ENCODE peak calls at places on chromosomes 2 and 18, in eight cellular contexts. X is GM23248, R is hepatocyte, Z is PC-9, J is neuronal stem cell, N is IMR-90, E is SK-N-SH, W is HCT116. D is an unnamed sample.

GRCh38 chr2:145095641-145096435 is 575.9 kb upstream of the ZEB2 start:
- DNase-seq in X (peak; percentile 83), R (no peak), Z (no peak), J (no peak), N (peak; percentile 93), E (no peak), W (no peak), D (no peak)

GRCh38 chr18:72652990-72653593 is 109.0 kb upstream of the CBLN2 start:
- DNase-seq in X (peak; percentile 20), R (peak; percentile 70), Z (peak; percentile 48), J (peak; percentile 50), N (no peak), E (peak; percentile 61), W (no peak), D (peak; percentile 25)

GRCh38 chr2:210461401-210461800 is 15.2 kb downstream of the LANCL1 start:
- DNase-seq in X (no peak), R (no peak), Z (no peak), J (no peak), N (no peak), E (no peak), W (no peak), D (peak; percentile 64)

GRCh38 chr2:201638331-201638730 is 5.0 kb downstream of the TMEM237 start:
- DNase-seq in X (no peak), R (no peak), Z (no peak), J (no peak), N (peak; percentile 41), E (no peak), W (no peak), D (no peak)

GRCh38 chr2:16508061-16508851 is 157.4 kb downstream of the CYRIA start:
- DNase-seq in X (peak; percentile 52), R (peak; percentile 84), Z (no peak), J (peak; percentile 69), N (no peak), E (peak; percentile 96), W (no peak), D (no peak)

GRCh38 chr2:103809390-103809789 is 1044.5 kb upstream of the POU3F3 start:
- DNase-seq in X (no peak), R (no peak), Z (no peak), J (no peak), N (no peak), E (no peak), W (no peak), D (no peak)

GRCh38 chr2:76731157-76731556 is 791.0 kb downstream of the LRRTM4 start:
- DNase-seq in X (no peak), R (no peak), Z (no peak), J (no peak), N (no peak), E (no peak), W (no peak), D (no peak)

GRCh38 chr2:140654565-140654964 is 1476.3 kb downstream of the LRP1B start:
- DNase-seq in X (no peak), R (no peak), Z (no peak), J (no peak), N (peak; percentile 30), E (peak; percentile 29), W (no peak), D (no peak)

GRCh38 chr2:210009106-210009505 is 6.7 kb downstream of the RPE start:
- DNase-seq in X (no peak), R (no peak), Z (no peak), J (no peak), N (no peak), E (no peak), W (no peak), D (no peak)

GRCh38 chr18:79393181-79393598 is 2.5 kb upstream of the NFATC1 start:
- DNase-seq in X (peak; percentile 79), R (no peak), Z (no peak), J (no peak), N (no peak), E (no peak), W (no peak), D (peak; percentile 36)

GRCh38 chr2:3595985-3596384 is 1.1 kb downstream of the COLEC11 start:
- DNase-seq in X (no peak), R (no peak), Z (no peak), J (no peak), N (no peak), E (peak; percentile 55), W (no peak), D (no peak)

GRCh38 chr2:70767094-70767698 is 804 bp downstream of the ADD2 start:
- DNase-seq in X (no peak), R (peak; percentile 12), Z (no peak), J (no peak), N (no peak), E (peak; percentile 85), W (no peak), D (no peak)

GRCh38 chr2:203623104-203623503 is 83.3 kb upstream of the CD28 start:
- DNase-seq in X (peak; percentile 97), R (peak; percentile 58), Z (peak; percentile 52), J (no peak), N (peak; percentile 98), E (no peak), W (no peak), D (no peak)

GRCh38 chr2:75523313-75524275 is 37.1 kb downstream of the EVA1A start:
- DNase-seq in X (peak; percentile 62), R (peak; percentile 63), Z (peak; percentile 99), J (no peak), N (peak; percentile 89), E (no peak), W (peak; percentile 78), D (no peak)

GRCh38 chr2:27891063-27891819 is 712 bp downstream of the BABAM2 start:
- DNase-seq in X (peak; percentile 85), R (peak; percentile 88), Z (peak; percentile 47), J (peak; percentile 54), N (peak; percentile 83), E (peak; percentile 88), W (peak; percentile 78), D (peak; percentile 71)

GRCh38 chr2:231554748-231555545 is 24.7 kb upstream of the NMUR1 start:
- DNase-seq in X (peak; percentile 45), R (peak; percentile 41), Z (no peak), J (no peak), N (peak; percentile 50), E (no peak), W (no peak), D (no peak)

GRCh38 chr2:122955761-122956160 is 1069.3 kb upstream of the CNTNAP5 start:
- DNase-seq in X (no peak), R (peak; percentile 3), Z (no peak), J (no peak), N (no peak), E (no peak), W (no peak), D (no peak)

GRCh38 chr2:27027211-27027651 is 5.5 kb upstream of the TMEM214 start:
- DNase-seq in X (no peak), R (no peak), Z (no peak), J (no peak), N (no peak), E (no peak), W (no peak), D (no peak)

GRCh38 chr2:46690825-46691224 is 211.5 kb downstream of the TMEM247 start:
- DNase-seq in X (peak; percentile 80), R (no peak), Z (peak; percentile 65), J (no peak), N (peak; percentile 95), E (no peak), W (peak; percentile 44), D (no peak)

GRCh38 chr2:46692316-46692715 is 213.0 kb downstream of the TMEM247 start:
- DNase-seq in X (no peak), R (no peak), Z (no peak), J (no peak), N (no peak), E (no peak), W (no peak), D (no peak)

GRCh38 chr2:46695283-46695682 is 215.9 kb downstream of the TMEM247 start:
- DNase-seq in X (peak; percentile 60), R (no peak), Z (peak; percentile 66), J (no peak), N (no peak), E (no peak), W (no peak), D (no peak)

GRCh38 chr2:46686811-46687210 is 207.4 kb downstream of the TMEM247 start:
- DNase-seq in X (no peak), R (no peak), Z (no peak), J (no peak), N (no peak), E (no peak), W (no peak), D (no peak)

DNA sequence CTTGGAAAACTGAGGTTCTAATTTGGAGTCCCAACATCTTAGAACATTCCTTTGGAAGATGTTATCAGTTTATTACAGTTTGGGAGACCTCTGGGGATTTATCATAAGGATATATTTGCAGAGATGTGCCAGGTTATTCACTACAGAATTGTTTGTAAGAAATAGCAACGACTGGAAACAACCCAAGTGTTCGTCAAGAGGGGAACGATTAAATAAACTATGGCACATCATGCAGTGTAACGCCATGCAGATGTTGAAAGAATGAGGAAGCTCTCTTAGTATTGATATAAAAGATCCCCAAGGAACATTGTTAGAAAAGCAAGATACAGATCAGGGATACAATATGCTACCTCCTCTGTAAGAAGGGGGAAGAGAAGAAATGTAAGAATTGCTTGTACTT is 210.6 kb downstream of the TMEM247 start:
- DNase-seq in X (peak; percentile 80), R (no peak), Z (no peak), J (no peak), N (peak; percentile 86), E (no peak), W (no peak), D (no peak)
- H2AFZ ChIP-seq in X (no peak overlapping the region), R (no peak overlapping the region), Z (no peak overlapping the region), J (no peak overlapping the region), N (no peak overlapping the region), E (peak overlapping the region; percentile 1), W (peak overlapping the region; percentile 90), D (no peak overlapping the region)

GRCh38 chr2:24730481-24730880 is 62.7 kb downstream of the PTRHD1 start:
- DNase-seq in X (no peak), R (no peak), Z (no peak), J (no peak), N (peak; percentile 75), E (no peak), W (no peak), D (no peak)
- H3K4me1 ChIP-seq in X (peaks cover 6% of the 10 kb centered on the region), R (no peaks in the 10 kb centered on the region), Z (no peaks in the 10 kb centered on the region), J (no peaks in the 10 kb centered on the region), N (peaks cover 2% of the 10 kb centered on the region), E (peaks cover 23% of the 10 kb centered on the region), W (no peaks in the 10 kb centered on the region), D (no peaks in the 10 kb centered on the region)

DNA sequence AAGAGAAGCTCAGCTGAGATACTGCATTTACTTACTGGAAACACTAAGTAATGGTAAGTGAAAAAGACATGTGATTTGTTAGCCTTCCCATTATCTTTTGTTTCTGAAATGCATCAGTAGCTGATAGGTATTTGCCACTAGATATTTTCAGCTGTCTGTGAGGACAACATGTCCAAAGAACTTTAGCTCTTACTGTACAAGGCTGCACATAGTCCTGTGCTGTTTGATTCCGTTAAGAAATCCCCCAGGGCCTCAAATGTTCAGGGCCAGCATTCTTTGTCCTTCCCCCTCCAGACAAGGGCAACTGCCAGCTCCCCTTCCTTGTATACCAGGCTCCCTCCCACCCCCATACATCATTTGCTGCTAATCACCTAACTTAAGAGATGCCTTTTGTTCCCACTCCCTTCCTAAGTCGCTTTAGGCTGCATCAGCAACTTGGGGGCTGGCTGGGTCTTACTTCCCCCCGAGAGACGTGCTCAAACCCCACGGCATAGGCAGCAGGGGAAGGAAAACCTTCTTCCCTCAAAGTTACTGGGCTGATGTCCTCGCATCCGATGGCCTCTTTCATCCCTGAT is 138.7 kb downstream of the CDH20 start:
- DNase-seq in X (no peak), R (no peak), Z (no peak), J (peak; percentile 30), N (no peak), E (no peak), W (no peak), D (no peak)
- H2AFZ ChIP-seq in X (no peak overlapping the region), R (no peak overlapping the region), Z (no peak overlapping the region), J (peak overlapping the region; percentile 17), N (peak overlapping the region; percentile 16), E (peak overlapping the region; percentile 12), W (no peak overlapping the region), D (no peak overlapping the region)

GRCh38 chr2:234987754-234988153 is 35.9 kb downstream of the SH3BP4 start:
- DNase-seq in X (no peak), R (no peak), Z (no peak), J (no peak), N (no peak), E (no peak), W (no peak), D (no peak)
- H3K4me1 ChIP-seq in X (peaks cover 37% of the 10 kb centered on the region), R (peaks cover 23% of the 10 kb centered on the region), Z (peaks cover 43% of the 10 kb centered on the region), J (no peaks in the 10 kb centered on the region), N (peaks cover 55% of the 10 kb centered on the region), E (peaks cover 8% of the 10 kb centered on the region), W (peaks cover 25% of the 10 kb centered on the region), D (peaks cover 3% of the 10 kb centered on the region)